ENCODE peak calls at places on chromosomes 3 and 15, in seven cellular contexts. U is naive thymus-derived CD8-positive, alpha-beta T cell; A is Calu3; W is T follicular helper cell; G is retina; N is stimulated activated CD8-positive, alpha-beta memory T cell treated with anti-CD3 and anti-CD28 coated beads, Interleukin-7, amount 100 ng/mL, for 4 hours; I is T-helper 9 cell. V is an unnamed sample.

GRCh38 chr15:52124270-52124878 is 11.8 kb upstream of the BCL2L10 start:
- DNase-seq in U (no peak), A (no peak), W (no peak), G (no peak), N (no peak), I (no peak), V (no peak)

GRCh38 chr15:85339976-85340665 is 40.3 kb upstream of the AKAP13 start:
- DNase-seq in U (no peak), A (no peak), W (no peak), G (no peak), N (no peak), I (no peak), V (no peak)

GRCh38 chr15:53675832-53676231 is 83.6 kb downstream of the WDR72 start:
- DNase-seq in U (no peak), A (no peak), W (no peak), G (no peak), N (no peak), I (no peak), V (no peak)

GRCh38 chr3:99319450-99319849 is 318.9 kb upstream of the COL8A1 start:
- DNase-seq in U (no peak), A (no peak), W (no peak), G (no peak), N (no peak), I (no peak), V (no peak)

GRCh38 chr3:127015282-127016042 is 32.5 kb downstream of the PLXNA1 start:
- DNase-seq in U (no peak), A (peak; percentile 52), W (no peak), G (peak; percentile 53), N (no peak), I (no peak), V (no peak)

GRCh38 chr3:122760457-122761271 is 33.0 kb downstream of the HSPBAP1 start:
- DNase-seq in U (no peak), A (peak; percentile 13), W (no peak), G (no peak), N (no peak), I (no peak), V (peak; percentile 57)

GRCh38 chr15:75751116-75751875 is 38.6 kb upstream of the CSPG4 start:
- DNase-seq in U (no peak), A (no peak), W (no peak), G (no peak), N (no peak), I (no peak), V (no peak)

GRCh38 chr15:77503240-77503639 is 82.6 kb downstream of the HMG20A start:
- DNase-seq in U (no peak), A (peak; percentile 29), W (no peak), G (no peak), N (no peak), I (no peak), V (no peak)

GRCh38 chr15:60375255-60375809 is 22.5 kb downstream of the ANXA2 start:
- DNase-seq in U (no peak), A (no peak), W (no peak), G (no peak), N (no peak), I (no peak), V (no peak)

V was measured in iPS DF 19.7.